ENCODE peak calls at places on chromosomes 12 and 14, in eight cellular contexts. V is activated T-helper 1 cell treated with anti-CD3 and anti-CD28 coated beads, Interleukin-12 subunit alpha, Interleukin-12 subunit beta, Interleukin-2, Interleukin-4 antibody, amounts not matched to agents 30 ng/mL and 10 ng/mL and 1 ng/mL, durations not matched to agents 14 hours and 24 hours and 36 hours; I is NCI-H748 treated with DMSO at 0.1 percent for 48 hours; C is amygdala; J is naive thymus-derived CD8-positive, alpha-beta T cell; E is activated CD4-positive, CD25-positive, alpha-beta regulatory T cell treated with anti-CD3 and anti-CD28 coated beads, Interleukin-2, amount 50 U/mL, for 16 hours; G is EL; P is cerebellum. T is an unnamed sample.

GRCh38 chr12:23767834-23768233 is 181.6 kb downstream of the SOX5 start:
- DNase-seq in C (no peak), G (no peak), V (no peak), J (no peak), E (no peak), I (no peak), P (no peak), T (no peak)

GRCh38 chr14:79544671-79545070 is 666.6 kb downstream of the DIO2 start:
- DNase-seq in E (no peak), J (no peak), V (no peak), G (peak; percentile 79), P (peak; percentile 34), I (no peak), C (no peak), T (no peak)

GRCh38 chr12:69240625-69240984 is 1.2 kb downstream of the CPSF6 start:
- DNase-seq in P (no peak), V (no peak), G (peak; percentile 7), J (peak; percentile 39), I (no peak), C (no peak), E (no peak), T (no peak)

GRCh38 chr12:46839964-46840363 is 14.2 kb upstream of the SLC38A4 start:
- DNase-seq in E (no peak), C (no peak), I (no peak), J (no peak), V (no peak), P (no peak), G (peak; percentile 21), T (no peak)

GRCh38 chr12:25977047-25977446 is 18.6 kb downstream of the RASSF8 start:
- DNase-seq in G (peak; percentile 47), J (no peak), P (no peak), E (no peak), V (no peak), C (no peak), I (no peak), T (no peak)

GRCh38 chr14:75049731-75050201 is 1.5 kb downstream of the MLH3 start:
- DNase-seq in V (no peak), P (no peak), C (no peak), I (no peak), J (no peak), G (no peak), E (no peak), T (no peak)

GRCh38 chr14:75315143-75315542 is 36.5 kb downstream of the FOS start:
- DNase-seq in P (peak; percentile 20), J (no peak), C (peak; percentile 19), E (no peak), I (no peak), V (no peak), G (peak; percentile 48), T (no peak)

GRCh38 chr12:124399622-124400021 is 104.7 kb downstream of the RFLNA start:
- DNase-seq in I (no peak), J (no peak), P (no peak), G (peak; percentile 34), E (no peak), V (no peak), C (no peak), T (no peak)

GRCh38 chr12:47377414-47378221 is 297.9 kb upstream of the AMIGO2 start:
- DNase-seq in G (peak; percentile 98), E (no peak), P (peak; percentile 2), C (no peak), V (no peak), I (no peak), J (no peak), T (no peak)

GRCh38 chr12:1706284-1707016 is 15.6 kb downstream of the ADIPOR2 start:
- DNase-seq in I (no peak), V (no peak), G (no peak), J (no peak), P (no peak), C (no peak), E (no peak), T (no peak)

T was measured in central memory CD8-positive, alpha-beta T cell.